ENCODE peak calls at places on chromosomes 11 and 22, in four cellular contexts. One of them, this sample, is unnamed.
A peak's percentile ranks its signal among the peaks of the same experiment; 100 is the strongest.

GRCh38 chr22:44341431-44342346 is 28.9 kb upstream of the SHISAL1 start:
- DNase-seq in upper lobe of right lung: no peak
- DNase-seq in iPS DF 6.9: no peak
- DNase-seq in H9: no peak
- DNase-seq in this sample: peak; percentile 56

GRCh38 chr22:43948836-43949235 is 6.4 kb upstream of the SAMM50 start:
- DNase-seq in upper lobe of right lung: no peak
- DNase-seq in iPS DF 6.9: no peak
- DNase-seq in H9: no peak
- DNase-seq in this sample: no peak

GRCh38 chr11:26730711-26731460 is 9.0 kb upstream of the SLC5A12 start:
- DNase-seq in upper lobe of right lung: no peak
- DNase-seq in iPS DF 6.9: no peak
- DNase-seq in H9: no peak
- DNase-seq in this sample: no peak

GRCh38 chr11:62832346-62833234 is at the start of gene TEX54:
- DNase-seq in upper lobe of right lung: peak; percentile 70
- DNase-seq in iPS DF 6.9: no peak
- DNase-seq in H9: no peak
- DNase-seq in this sample: no peak

GRCh38 chr11:11250470-11250869 is 102.6 kb downstream of the CSNK2A3 start:
- DNase-seq in upper lobe of right lung: no peak
- DNase-seq in iPS DF 6.9: no peak
- DNase-seq in H9: no peak
- DNase-seq in this sample: no peak

GRCh38 chr11:118088531-118088930 is 1.8 kb upstream of the SMIM35 start:
- DNase-seq in upper lobe of right lung: no peak
- DNase-seq in iPS DF 6.9: no peak
- DNase-seq in H9: no peak
- DNase-seq in this sample: no peak

GRCh38 chr11:119047205-119047604 is 9.8 kb downstream of the HYOU1 start:
- DNase-seq in upper lobe of right lung: no peak
- DNase-seq in iPS DF 6.9: no peak
- DNase-seq in H9: no peak
- DNase-seq in this sample: no peak

GRCh38 chr11:60345489-60345888 is 18.4 kb downstream of the MS4A6E start:
- DNase-seq in upper lobe of right lung: no peak
- DNase-seq in iPS DF 6.9: no peak
- DNase-seq in H9: peak; percentile 59
- DNase-seq in this sample: peak; percentile 35

GRCh38 chr11:126282361-126282741 is 542 bp upstream of the TIRAP start:
- DNase-seq in upper lobe of right lung: peak; percentile 71
- DNase-seq in iPS DF 6.9: no peak
- DNase-seq in H9: peak; percentile 59
- DNase-seq in this sample: no peak

DNA sequence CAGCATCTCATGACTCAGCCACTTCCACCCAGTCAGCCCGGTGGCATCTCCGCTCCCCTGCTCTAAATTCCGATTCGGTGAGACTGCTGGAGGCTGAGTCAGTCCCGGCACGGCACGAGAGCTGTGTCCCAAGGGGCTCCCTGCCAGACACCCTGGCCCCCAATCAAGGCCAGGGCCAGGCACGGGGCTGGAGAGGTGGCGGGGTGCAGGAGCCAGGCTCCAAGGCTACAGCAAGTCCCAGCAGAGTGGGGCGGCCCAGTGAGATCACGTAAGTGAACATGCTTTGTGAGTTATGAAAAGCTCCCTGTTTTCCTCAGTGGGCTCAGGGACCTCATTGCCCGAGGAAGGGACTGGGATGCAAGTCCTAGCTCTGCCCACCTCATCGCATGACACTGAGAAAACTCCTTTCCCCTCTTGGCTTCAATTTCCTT is 3.0 kb downstream of the C11orf68 start:
- DNase-seq in upper lobe of right lung: peak; percentile 78
- DNase-seq in iPS DF 6.9: no peak
- DNase-seq in H9: peak; percentile 71
- DNase-seq in this sample: peak; percentile 62
- H3K4me1 ChIP-seq in upper lobe of right lung: peaks cover 56% of the 10 kb centered on the region
- H3K4me1 ChIP-seq in iPS DF 6.9: peaks cover 3% of the 10 kb centered on the region
- H3K4me1 ChIP-seq in H9: no peaks in the 10 kb centered on the region
- H3K4me1 ChIP-seq in this sample: peaks cover 42% of the 10 kb centered on the region

DNA sequence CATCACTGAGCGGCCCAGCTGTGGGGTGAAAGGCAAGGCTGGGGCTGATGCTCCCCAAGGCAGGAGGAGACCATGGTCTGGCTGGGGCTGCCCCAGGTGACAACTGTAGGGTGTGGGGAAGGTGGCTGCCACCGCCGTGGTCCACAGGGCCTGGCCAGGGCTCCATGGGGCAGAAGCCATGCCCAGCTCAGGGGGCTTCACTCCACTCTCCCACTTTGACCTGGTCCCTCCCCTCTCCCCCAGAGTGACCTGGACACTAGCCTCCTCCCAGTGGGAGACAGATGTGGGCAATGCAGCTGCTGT is 52.9 kb downstream of the CDKN1C start:
- DNase-seq in upper lobe of right lung: no peak
- DNase-seq in iPS DF 6.9: no peak
- DNase-seq in H9: no peak
- DNase-seq in this sample: no peak
- H3K4me1 ChIP-seq in upper lobe of right lung: peaks cover 5% of the 10 kb centered on the region
- H3K4me1 ChIP-seq in iPS DF 6.9: peaks cover 6% of the 10 kb centered on the region
- H3K4me1 ChIP-seq in H9: no peaks in the 10 kb centered on the region
- H3K4me1 ChIP-seq in this sample: peaks cover 29% of the 10 kb centered on the region

GRCh38 chr11:102116453-102117205 is 6.4 kb downstream of the YAP1 start:
- DNase-seq in upper lobe of right lung: no peak
- DNase-seq in iPS DF 6.9: no peak
- DNase-seq in H9: no peak
- DNase-seq in this sample: no peak

GRCh38 chr11:102115557-102115956 is 5.3 kb downstream of the YAP1 start:
- DNase-seq in upper lobe of right lung: no peak
- DNase-seq in iPS DF 6.9: no peak
- DNase-seq in H9: no peak
- DNase-seq in this sample: peak; percentile 47

GRCh38 chr11:102120006-102120405 is 9.8 kb downstream of the YAP1 start:
- DNase-seq in upper lobe of right lung: no peak
- DNase-seq in iPS DF 6.9: no peak
- DNase-seq in H9: no peak
- DNase-seq in this sample: no peak

GRCh38 chr11:102118937-102119336 is 8.7 kb downstream of the YAP1 start:
- DNase-seq in upper lobe of right lung: no peak
- DNase-seq in iPS DF 6.9: no peak
- DNase-seq in H9: no peak
- DNase-seq in this sample: no peak

GRCh38 chr11:102117472-102118113 is 7.3 kb downstream of the YAP1 start:
- DNase-seq in upper lobe of right lung: no peak
- DNase-seq in iPS DF 6.9: no peak
- DNase-seq in H9: no peak
- DNase-seq in this sample: no peak
- H3K4me1 ChIP-seq in upper lobe of right lung: peaks cover 43% of the 10 kb centered on the region
- H3K4me1 ChIP-seq in iPS DF 6.9: peaks cover 3% of the 10 kb centered on the region
- H3K4me1 ChIP-seq in H9: peaks cover 10% of the 10 kb centered on the region
- H3K4me1 ChIP-seq in this sample: no peaks in the 10 kb centered on the region

GRCh38 chr11:19573666-19574065 is 139.0 kb upstream of the NAV2 start:
- DNase-seq in upper lobe of right lung: no peak
- DNase-seq in iPS DF 6.9: no peak
- DNase-seq in H9: no peak
- DNase-seq in this sample: no peak

GRCh38 chr11:19576903-19577302 is 135.7 kb upstream of the NAV2 start:
- DNase-seq in upper lobe of right lung: no peak
- DNase-seq in iPS DF 6.9: no peak
- DNase-seq in H9: no peak
- DNase-seq in this sample: no peak

GRCh38 chr11:19577391-19577831 is 135.2 kb upstream of the NAV2 start:
- DNase-seq in upper lobe of right lung: no peak
- DNase-seq in iPS DF 6.9: no peak
- DNase-seq in H9: no peak
- DNase-seq in this sample: no peak

GRCh38 chr11:19576054-19576453 is 136.6 kb upstream of the NAV2 start:
- DNase-seq in upper lobe of right lung: peak; percentile 72
- DNase-seq in iPS DF 6.9: no peak
- DNase-seq in H9: no peak
- DNase-seq in this sample: no peak

DNA sequence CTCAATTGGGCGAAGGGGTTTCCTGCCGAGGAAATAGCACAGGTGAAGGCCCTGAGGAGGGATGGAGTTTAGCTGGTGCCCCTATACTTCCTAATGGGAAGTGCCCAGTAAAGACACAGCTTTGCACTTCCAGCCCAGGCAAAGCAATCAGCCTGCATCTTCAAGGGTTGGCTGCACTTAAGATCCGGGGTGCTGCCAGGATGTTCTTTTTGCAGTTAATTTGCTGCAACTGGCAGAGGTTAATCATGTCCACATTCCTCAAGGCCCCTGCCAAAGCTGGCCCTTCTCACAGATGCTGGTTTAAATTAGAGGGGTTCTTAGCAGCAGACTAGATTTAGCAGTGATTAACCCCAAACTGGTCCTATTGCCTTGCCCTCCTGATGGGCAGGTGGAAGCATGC is 137.7 kb upstream of the NAV2 start:
- DNase-seq in upper lobe of right lung: no peak
- DNase-seq in iPS DF 6.9: no peak
- DNase-seq in H9: no peak
- DNase-seq in this sample: no peak
- H3K4me1 ChIP-seq in upper lobe of right lung: peaks cover 27% of the 10 kb centered on the region
- H3K4me1 ChIP-seq in iPS DF 6.9: peaks cover 2% of the 10 kb centered on the region
- H3K4me1 ChIP-seq in H9: no peaks in the 10 kb centered on the region
- H3K4me1 ChIP-seq in this sample: no peaks in the 10 kb centered on the region

GRCh38 chr11:69355346-69355940 is 61.5 kb downstream of the MYEOV start:
- DNase-seq in upper lobe of right lung: no peak
- DNase-seq in iPS DF 6.9: no peak
- DNase-seq in H9: peak; percentile 15
- DNase-seq in this sample: no peak

GRCh38 chr11:69358398-69359080 is 64.6 kb downstream of the MYEOV start:
- DNase-seq in upper lobe of right lung: peak; percentile 51
- DNase-seq in iPS DF 6.9: no peak
- DNase-seq in H9: peak; percentile 15
- DNase-seq in this sample: no peak

GRCh38 chr11:69357458-69358397 is 63.8 kb downstream of the MYEOV start:
- DNase-seq in upper lobe of right lung: no peak
- DNase-seq in iPS DF 6.9: no peak
- DNase-seq in H9: peak; percentile 10
- DNase-seq in this sample: no peak

GRCh38 chr11:69355959-69356702 is 62.2 kb downstream of the MYEOV start:
- DNase-seq in upper lobe of right lung: no peak
- DNase-seq in iPS DF 6.9: no peak
- DNase-seq in H9: no peak
- DNase-seq in this sample: no peak

GRCh38 chr11:69356703-69357457 is 62.9 kb downstream of the MYEOV start:
- DNase-seq in upper lobe of right lung: peak; percentile 47
- DNase-seq in iPS DF 6.9: no peak
- DNase-seq in H9: peak; percentile 14
- DNase-seq in this sample: no peak
- H3K4me1 ChIP-seq in upper lobe of right lung: peaks cover 5% of the 10 kb centered on the region
- H3K4me1 ChIP-seq in iPS DF 6.9: peaks cover 2% of the 10 kb centered on the region
- H3K4me1 ChIP-seq in H9: no peaks in the 10 kb centered on the region
- H3K4me1 ChIP-seq in this sample: peaks cover 14% of the 10 kb centered on the region

GRCh38 chr22:27871306-27872014 is 47.6 kb downstream of the PITPNB start:
- DNase-seq in upper lobe of right lung: no peak
- DNase-seq in iPS DF 6.9: no peak
- DNase-seq in H9: no peak
- DNase-seq in this sample: no peak
- H3K4me1 ChIP-seq in upper lobe of right lung: peaks cover 17% of the 10 kb centered on the region
- H3K4me1 ChIP-seq in iPS DF 6.9: no peaks in the 10 kb centered on the region
- H3K4me1 ChIP-seq in H9: no peaks in the 10 kb centered on the region
- H3K4me1 ChIP-seq in this sample: no peaks in the 10 kb centered on the region

DNA sequence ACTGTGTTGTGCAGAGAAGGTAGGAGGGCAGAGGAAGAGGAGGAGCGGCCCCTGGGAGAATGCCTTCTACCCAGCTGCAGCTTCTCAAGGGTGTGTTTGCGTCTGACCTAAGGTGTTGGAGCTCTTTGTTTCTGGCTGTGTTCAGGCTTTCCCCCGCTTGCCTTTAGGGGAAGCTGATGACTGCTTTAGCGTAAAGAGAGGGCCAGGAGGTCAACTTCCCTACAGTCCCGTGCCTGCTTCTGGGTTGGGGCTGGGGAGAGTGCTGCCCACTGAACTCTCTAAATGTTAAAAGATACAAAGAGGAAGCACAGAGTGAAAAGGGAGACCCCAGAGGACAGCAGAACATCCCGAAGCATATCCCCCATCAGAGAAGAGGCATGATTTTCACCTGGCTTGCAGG is 99.2 kb downstream of the PTPRJ start:
- DNase-seq in upper lobe of right lung: no peak
- DNase-seq in iPS DF 6.9: no peak
- DNase-seq in H9: no peak
- DNase-seq in this sample: no peak
- H3K4me1 ChIP-seq in upper lobe of right lung: peaks cover 9% of the 10 kb centered on the region
- H3K4me1 ChIP-seq in iPS DF 6.9: peaks cover 2% of the 10 kb centered on the region
- H3K4me1 ChIP-seq in H9: peaks cover 3% of the 10 kb centered on the region
- H3K4me1 ChIP-seq in this sample: peaks cover 2% of the 10 kb centered on the region

GRCh38 chr11:69390561-69390960 is 90.9 kb upstream of the LINC01488 start:
- DNase-seq in upper lobe of right lung: no peak
- DNase-seq in iPS DF 6.9: no peak
- DNase-seq in H9: no peak
- DNase-seq in this sample: no peak
- H3K4me1 ChIP-seq in upper lobe of right lung: no peaks in the 10 kb centered on the region
- H3K4me1 ChIP-seq in iPS DF 6.9: no peaks in the 10 kb centered on the region
- H3K4me1 ChIP-seq in H9: no peaks in the 10 kb centered on the region
- H3K4me1 ChIP-seq in this sample: no peaks in the 10 kb centered on the region

This sample was measured in NT2/D1.